ENCODE peak calls at places on chromosomes 12 and 14, in eight cellular contexts. One of them, this sample, is unnamed.

GRCh38 chr14:79265366-79265765 is 945.9 kb downstream of the DIO2 start:
- DNase-seq in aorta: no peak
- DNase-seq in COR-L47: no peak
- DNase-seq in foreskin fibroblast: peak
- DNase-seq in glomerular endothelial cell: no peak
- DNase-seq in right cardiac atrium: no peak
- DNase-seq in naive thymus-derived CD8-positive, alpha-beta T cell: no peak
- DNase-seq in AG09309: no peak
- DNase-seq in this sample: no peak

GRCh38 chr12:9735601-9736000 is 2.7 kb upstream of the CLECL1 start:
- DNase-seq in glomerular endothelial cell: no peak
- DNase-seq in COR-L47: no peak
- DNase-seq in aorta: no peak
- DNase-seq in right cardiac atrium: no peak
- DNase-seq in foreskin fibroblast: no peak
- DNase-seq in AG09309: no peak
- DNase-seq in naive thymus-derived CD8-positive, alpha-beta T cell: no peak
- DNase-seq in this sample: no peak

GRCh38 chr14:73973497-73973896 is 23.4 kb downstream of the COQ6 start:
- DNase-seq in AG09309: no peak
- DNase-seq in COR-L47: no peak
- DNase-seq in right cardiac atrium: no peak
- DNase-seq in naive thymus-derived CD8-positive, alpha-beta T cell: no peak
- DNase-seq in aorta: no peak
- DNase-seq in foreskin fibroblast: no peak
- DNase-seq in glomerular endothelial cell: no peak
- DNase-seq in this sample: no peak

GRCh38 chr14:31122098-31122611 is 85.4 kb downstream of the HECTD1 start:
- DNase-seq in right cardiac atrium: no peak
- DNase-seq in aorta: no peak
- DNase-seq in AG09309: no peak
- DNase-seq in naive thymus-derived CD8-positive, alpha-beta T cell: no peak
- DNase-seq in foreskin fibroblast: peak
- DNase-seq in COR-L47: no peak
- DNase-seq in glomerular endothelial cell: no peak
- DNase-seq in this sample: no peak

GRCh38 chr12:442235-442884 is 17.4 kb upstream of the B4GALNT3 start:
- DNase-seq in right cardiac atrium: no peak
- DNase-seq in foreskin fibroblast: peak
- DNase-seq in glomerular endothelial cell: peak
- DNase-seq in aorta: no peak
- DNase-seq in AG09309: no peak
- DNase-seq in COR-L47: peak
- DNase-seq in naive thymus-derived CD8-positive, alpha-beta T cell: peak
- DNase-seq in this sample: peak

GRCh38 chr12:63276537-63277365 is 125.8 kb upstream of the AVPR1A start:
- DNase-seq in AG09309: no peak
- DNase-seq in foreskin fibroblast: peak
- DNase-seq in COR-L47: peak
- DNase-seq in naive thymus-derived CD8-positive, alpha-beta T cell: no peak
- DNase-seq in glomerular endothelial cell: no peak
- DNase-seq in aorta: no peak
- DNase-seq in right cardiac atrium: no peak
- DNase-seq in this sample: peak

GRCh38 chr14:70709726-70710382 is 68.1 kb downstream of the TTC9 start:
- DNase-seq in COR-L47: peak
- DNase-seq in naive thymus-derived CD8-positive, alpha-beta T cell: no peak
- DNase-seq in foreskin fibroblast: no peak
- DNase-seq in right cardiac atrium: no peak
- DNase-seq in AG09309: no peak
- DNase-seq in aorta: no peak
- DNase-seq in glomerular endothelial cell: no peak
- DNase-seq in this sample: no peak

GRCh38 chr14:65074449-65075155 is 27.7 kb downstream of the MAX start:
- DNase-seq in right cardiac atrium: no peak
- DNase-seq in naive thymus-derived CD8-positive, alpha-beta T cell: no peak
- DNase-seq in foreskin fibroblast: no peak
- DNase-seq in glomerular endothelial cell: peak
- DNase-seq in aorta: no peak
- DNase-seq in AG09309: no peak
- DNase-seq in COR-L47: no peak
- DNase-seq in this sample: no peak

This sample was measured in AG08395.